ENCODE peak calls at places on chromosomes 3 and 15, in eight cellular contexts. M, Y, F, S, Z, A, K and U are unnamed samples.

GRCh38 chr3:192326656-192327055 is 400.7 kb downstream of the FGF12 start:
- DNase-seq in M (no peak), Y (no peak), F (no peak), S (no peak), Z (no peak), A (no peak), K (no peak), U (no peak)

GRCh38 chr15:51887887-51888592 is 58.6 kb downstream of the TMOD3 start:
- DNase-seq in M (no peak), Y (no peak), F (no peak), S (no peak), Z (no peak), A (no peak), K (no peak), U (no peak)

GRCh38 chr15:87827126-87827525 is 429.4 kb downstream of the NTRK3 start:
- DNase-seq in M (no peak), Y (no peak), F (peak; percentile 24), S (no peak), Z (peak; percentile 11), A (peak; percentile 8), K (no peak), U (peak; percentile 45)

GRCh38 chr15:67031321-67031720 is 34.1 kb upstream of the SMAD3 start:
- DNase-seq in M (no peak), Y (no peak), F (no peak), S (no peak), Z (no peak), A (no peak), K (no peak), U (no peak)

GRCh38 chr3:41102053-41102556 is 97.2 kb upstream of the CTNNB1 start:
- DNase-seq in M (peak; percentile 100), Y (no peak), F (peak; percentile 19), S (no peak), Z (no peak), A (peak; percentile 99), K (no peak), U (no peak)

GRCh38 chr15:73981761-73982222 is 10.3 kb downstream of the STOML1 start:
- DNase-seq in M (peak; percentile 67), Y (no peak), F (no peak), S (no peak), Z (no peak), A (peak; percentile 71), K (no peak), U (peak; percentile 55)

GRCh38 chr15:65476942-65477341 is 40.5 kb downstream of the DPP8 start:
- DNase-seq in M (no peak), Y (no peak), F (peak; percentile 72), S (no peak), Z (peak; percentile 49), A (peak; percentile 2), K (no peak), U (peak; percentile 88)

GRCh38 chr3:11273945-11274344 is 1.7 kb downstream of the ATG7 start:
- DNase-seq in M (no peak), Y (no peak), F (no peak), S (no peak), Z (no peak), A (no peak), K (no peak), U (no peak)

GRCh38 chr3:182212479-182213076 is 500.9 kb downstream of the SOX2 start:
- DNase-seq in M (peak; percentile 99), Y (peak; percentile 69), F (peak; percentile 1), S (no peak), Z (no peak), A (peak; percentile 100), K (peak; percentile 79), U (peak; percentile 3)

GRCh38 chr3:182711261-182711683 is 82.0 kb upstream of the ATP11B start:
- DNase-seq in M (no peak), Y (no peak), F (no peak), S (no peak), Z (no peak), A (no peak), K (no peak), U (no peak)

GRCh38 chr3:87958289-87958688 is 100.5 kb downstream of the CGGBP1 start:
- DNase-seq in M (no peak), Y (no peak), F (no peak), S (no peak), Z (no peak), A (no peak), K (no peak), U (no peak)

GRCh38 chr3:9909221-9910013 is 6.8 kb downstream of the IL17RE start:
- DNase-seq in M (no peak), Y (no peak), F (no peak), S (no peak), Z (no peak), A (no peak), K (no peak), U (no peak)

GRCh38 chr3:71012971-71013370 is 570.6 kb downstream of the FOXP1 start:
- DNase-seq in M (no peak), Y (no peak), F (no peak), S (no peak), Z (no peak), A (no peak), K (no peak), U (no peak)

GRCh38 chr15:59437777-59438574 is at the start of gene FAM81A:
- DNase-seq in M (peak; percentile 28), Y (peak; percentile 71), F (peak; percentile 30), S (peak; percentile 91), Z (no peak), A (peak; percentile 54), K (peak; percentile 73), U (peak; percentile 74)

GRCh38 chr3:24192004-24192403 is 246.9 kb downstream of the NR1D2 start:
- DNase-seq in M (no peak), Y (no peak), F (no peak), S (no peak), Z (no peak), A (no peak), K (no peak), U (no peak)

GRCh38 chr3:183265713-183266417 is 12.8 kb downstream of the B3GNT5 start:
- DNase-seq in M (peak; percentile 100), Y (peak; percentile 51), F (peak; percentile 90), S (no peak), Z (peak; percentile 10), A (peak; percentile 99), K (peak; percentile 24), U (peak; percentile 66)

GRCh38 chr3:196406806-196407470 is 25.3 kb downstream of the UBXN7 start:
- DNase-seq in M (no peak), Y (peak; percentile 21), F (peak; percentile 68), S (no peak), Z (peak; percentile 63), A (no peak), K (no peak), U (peak; percentile 69)

GRCh38 chr15:59867436-59867835 is 136.7 kb upstream of the FOXB1 start:
- DNase-seq in M (no peak), Y (no peak), F (no peak), S (no peak), Z (no peak), A (no peak), K (no peak), U (no peak)

GRCh38 chr3:115388166-115388565 is 235.1 kb upstream of the GAP43 start:
- DNase-seq in M (no peak), Y (no peak), F (no peak), S (peak; percentile 29), Z (no peak), A (no peak), K (no peak), U (peak; percentile 70)

GRCh38 chr3:189132125-189132744 is 39.5 kb upstream of the TPRG1 start:
- DNase-seq in M (peak; percentile 71), Y (peak; percentile 18), F (peak; percentile 92), S (peak; percentile 31), Z (peak; percentile 41), A (peak; percentile 84), K (peak; percentile 57), U (peak; percentile 74)

DNA sequence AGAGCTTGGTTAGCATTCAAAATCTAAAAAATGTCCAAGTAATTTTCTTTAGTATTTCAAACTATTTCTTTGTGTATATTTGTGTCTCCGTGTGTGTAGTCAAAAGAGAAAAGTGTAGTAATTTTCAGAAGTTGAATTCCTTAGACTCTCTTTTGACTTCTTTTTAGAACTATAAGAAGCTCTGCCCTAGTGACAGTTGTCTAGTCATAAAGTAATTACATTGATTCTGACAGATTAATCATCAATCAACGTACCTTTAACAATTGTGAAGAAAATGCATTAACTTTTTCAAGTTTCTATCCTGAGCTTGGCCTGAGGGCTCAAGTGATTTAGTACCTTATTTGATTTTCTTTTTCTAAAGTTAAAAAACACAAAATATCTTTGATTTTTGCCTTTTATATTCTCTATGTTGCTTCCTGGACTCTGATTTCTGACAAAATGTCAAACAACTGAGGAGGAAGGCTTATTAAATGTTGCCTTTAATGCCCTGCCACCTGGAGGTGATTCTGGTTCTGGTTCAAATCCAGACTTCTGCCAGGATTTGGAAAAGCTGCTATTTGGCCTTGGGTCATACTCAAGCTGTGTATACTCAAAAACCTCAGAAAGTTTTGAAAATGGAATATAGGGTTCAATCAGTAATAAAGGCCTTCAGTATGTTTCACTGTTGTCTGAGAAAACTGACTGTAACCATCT is 653.6 kb downstream of the NSUN3 start:
- DNase-seq in M (peak; percentile 37), Y (peak; percentile 50), F (no peak), S (no peak), Z (no peak), A (peak; percentile 58), K (peak; percentile 9), U (no peak)
- TF ChIP-seq CTCF in M (peak; percentile 46), Y (peak; percentile 56), F (peak; percentile 50), S (peak; percentile 22), Z (no peak), A (peak; percentile 63), K (peak; percentile 50), U (no peak)

DNA sequence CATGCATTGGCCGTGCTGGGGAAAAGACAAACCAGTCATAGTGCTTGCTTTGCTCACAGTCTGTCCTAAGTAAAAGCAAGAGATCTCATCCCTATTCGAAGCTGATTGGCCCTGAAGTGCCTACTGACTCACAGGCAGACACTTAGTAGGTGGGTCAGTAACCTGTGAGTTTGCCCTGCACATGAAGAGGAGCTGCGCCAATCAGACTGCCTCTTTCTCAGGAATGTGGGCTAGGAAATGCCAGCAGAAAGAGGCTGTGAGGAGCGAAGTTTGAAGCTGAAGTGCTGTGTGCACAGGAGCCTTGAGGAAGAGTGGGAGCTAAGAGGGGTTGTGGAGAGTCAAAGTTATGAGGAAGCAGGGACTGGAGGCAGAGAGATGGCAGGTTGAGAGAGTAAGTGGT is 126.8 kb downstream of the IL20RB start:
- DNase-seq in M (peak; percentile 23), Y (no peak), F (no peak), S (no peak), Z (no peak), A (peak; percentile 19), K (no peak), U (no peak)
- H3K4me3 ChIP-seq in M (no peak overlapping the region), Y (no peak overlapping the region), F (no peak overlapping the region), S (no peak overlapping the region), Z (no peak overlapping the region), A (no peak overlapping the region), K (no peak overlapping the region), U (no peak overlapping the region)

GRCh38 chr3:131277836-131278497 is 103.6 kb upstream of the NUDT16 start:
- DNase-seq in M (peak; percentile 34), Y (no peak), F (peak; percentile 11), S (no peak), Z (no peak), A (peak; percentile 52), K (no peak), U (peak; percentile 16)
- TF ChIP-seq CTCF in M (no peak), Y (no peak), F (no peak), S (no peak), Z (no peak), A (no peak), K (no peak), U (no peak)

DNA sequence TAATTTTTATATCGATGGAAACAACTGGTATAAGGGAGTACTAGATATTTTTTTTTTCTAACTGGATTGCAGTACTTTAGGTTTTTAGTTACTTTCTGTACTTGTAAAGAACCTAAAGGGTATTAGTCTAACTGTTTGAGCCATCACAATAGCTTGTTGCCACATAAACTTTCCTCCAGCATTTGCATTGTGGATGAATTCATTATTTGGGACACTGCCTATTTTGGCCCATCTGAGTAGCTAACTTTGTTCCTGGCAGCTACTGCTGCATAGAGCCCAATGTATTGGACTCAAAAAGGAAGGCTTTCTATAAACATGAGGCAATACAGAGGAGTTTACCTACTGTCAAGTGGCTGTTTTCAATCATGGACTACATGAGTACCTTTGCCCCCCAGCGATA is 1.9 kb downstream of the ROBO2 start:
- DNase-seq in M (no peak), Y (no peak), F (no peak), S (no peak), Z (no peak), A (no peak), K (no peak), U (no peak)
- H3K4me3 ChIP-seq in M (no peak overlapping the region), Y (no peak overlapping the region), F (no peak overlapping the region), S (no peak overlapping the region), Z (peak overlapping the region; percentile 14), A (no peak overlapping the region), K (no peak overlapping the region), U (no peak overlapping the region)